ENCODE peak calls at places on chromosome 10, in four cellular contexts. One of them, this sample, is unnamed.

GRCh38 chr10:21495002-21495685 is 30.3 kb downstream of the SKIDA1 start:
- DNase-seq in WTC11: no peak
- DNase-seq in K562: no peak
- DNase-seq in HepG2: peak; percentile 34
- DNase-seq in this sample: no peak

GRCh38 chr10:5618042-5618441 is 48.4 kb downstream of the ASB13 start:
- DNase-seq in WTC11: no peak
- DNase-seq in K562: no peak
- DNase-seq in HepG2: no peak
- DNase-seq in this sample: no peak

GRCh38 chr10:95531994-95532399 is 29.2 kb downstream of the SORBS1 start:
- DNase-seq in WTC11: no peak
- DNase-seq in K562: peak; percentile 86
- DNase-seq in HepG2: no peak
- DNase-seq in this sample: no peak

GRCh38 chr10:5447071-5447470 is 34.7 kb downstream of the NET1 start:
- DNase-seq in WTC11: no peak
- DNase-seq in K562: no peak
- DNase-seq in HepG2: no peak
- DNase-seq in this sample: no peak

GRCh38 chr10:48306870-48307531 is 524 bp downstream of the MAPK8 start:
- DNase-seq in WTC11: no peak
- DNase-seq in K562: peak; percentile 94
- DNase-seq in HepG2: peak; percentile 21
- DNase-seq in this sample: no peak

GRCh38 chr10:63702107-63702506 is 180.9 kb downstream of the REEP3 start:
- DNase-seq in WTC11: no peak
- DNase-seq in K562: no peak
- DNase-seq in HepG2: no peak
- DNase-seq in this sample: no peak

GRCh38 chr10:97861924-97862323 is 12.3 kb downstream of the GOLGA7B start:
- DNase-seq in WTC11: peak; percentile 50
- DNase-seq in K562: no peak
- DNase-seq in HepG2: peak; percentile 62
- DNase-seq in this sample: no peak

GRCh38 chr10:62960416-62960815 is 144.2 kb upstream of the EGR2 start:
- DNase-seq in WTC11: no peak
- DNase-seq in K562: no peak
- DNase-seq in HepG2: no peak
- DNase-seq in this sample: no peak

GRCh38 chr10:128051548-128051947 is 74.7 kb downstream of the MKI67 start:
- DNase-seq in WTC11: no peak
- DNase-seq in K562: no peak
- DNase-seq in HepG2: no peak
- DNase-seq in this sample: no peak

GRCh38 chr10:117656385-117657367 is 114.1 kb downstream of the EMX2 start:
- DNase-seq in WTC11: no peak
- DNase-seq in K562: no peak
- DNase-seq in HepG2: no peak
- DNase-seq in this sample: peak; percentile 95

GRCh38 chr10:101063548-101064414 is 2.0 kb downstream of the KAZALD1 start:
- DNase-seq in WTC11: peak; percentile 58
- DNase-seq in K562: no peak
- DNase-seq in HepG2: no peak
- DNase-seq in this sample: no peak

GRCh38 chr10:34187201-34187600 is 627.9 kb downstream of the PARD3 start:
- DNase-seq in WTC11: no peak
- DNase-seq in K562: no peak
- DNase-seq in HepG2: no peak
- DNase-seq in this sample: no peak

GRCh38 chr10:77877461-77878344 is 48.9 kb downstream of the DLG5 start:
- DNase-seq in WTC11: peak; percentile 68
- DNase-seq in K562: no peak
- DNase-seq in HepG2: no peak
- DNase-seq in this sample: peak; percentile 20

GRCh38 chr10:100148353-100149211 is 37.2 kb downstream of the ERLIN1 start:
- DNase-seq in WTC11: no peak
- DNase-seq in K562: no peak
- DNase-seq in HepG2: peak; percentile 43
- DNase-seq in this sample: peak; percentile 61

GRCh38 chr10:89475137-89475536 is 60.3 kb downstream of the SLC16A12 start:
- DNase-seq in WTC11: no peak
- DNase-seq in K562: no peak
- DNase-seq in HepG2: no peak
- DNase-seq in this sample: no peak

GRCh38 chr10:6187278-6187677 is 15.5 kb upstream of the PFKFB3 start:
- DNase-seq in WTC11: no peak
- DNase-seq in K562: no peak
- DNase-seq in HepG2: no peak
- DNase-seq in this sample: no peak

GRCh38 chr10:71346731-71347130 is 27.7 kb downstream of the SLC29A3 start:
- DNase-seq in WTC11: no peak
- DNase-seq in K562: no peak
- DNase-seq in HepG2: no peak
- DNase-seq in this sample: no peak

DNA sequence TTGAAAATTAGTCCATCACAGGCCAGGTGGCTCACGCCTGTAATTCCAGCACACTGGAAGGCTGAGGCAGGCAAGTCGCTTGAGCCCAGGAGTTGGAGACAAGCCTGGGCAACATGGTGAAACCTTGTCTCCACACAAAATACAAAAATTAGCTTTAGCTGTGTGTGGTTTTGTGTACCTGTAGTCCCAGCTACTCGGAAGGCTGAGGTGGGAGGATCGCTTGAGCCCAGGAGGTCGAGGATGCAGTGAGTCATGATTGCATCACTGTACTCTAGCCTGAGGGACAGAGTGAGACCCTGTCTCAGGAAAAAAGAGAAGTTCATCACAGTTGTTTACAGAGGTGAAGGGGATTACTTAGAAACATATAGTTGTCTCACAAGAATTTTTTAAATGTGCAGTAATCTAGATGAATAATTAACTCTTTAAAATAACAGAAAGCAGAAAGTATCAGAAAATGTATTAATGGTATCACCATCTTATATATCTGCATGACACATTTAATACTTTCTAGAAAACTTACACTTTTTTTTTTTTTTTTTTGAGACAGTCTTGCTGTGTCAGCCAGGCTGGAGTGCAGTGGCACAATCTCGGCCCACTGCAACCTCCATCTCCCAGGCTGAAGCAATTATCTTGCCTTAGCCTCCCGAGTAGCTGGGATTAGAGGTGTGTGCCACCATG is 8.9 kb downstream of the LCOR start:
- DNase-seq in WTC11: no peak
- DNase-seq in K562: no peak
- DNase-seq in HepG2: peak; percentile 73
- DNase-seq in this sample: no peak
- TF ChIP-seq ETV6 in WTC11: no peak
- TF ChIP-seq ETV6 in K562: no peak
- TF ChIP-seq ETV6 in HepG2: no peak
- TF ChIP-seq ETV6 in this sample: no peak

GRCh38 chr10:3887885-3888476 is 103.0 kb upstream of the KLF6 start:
- DNase-seq in WTC11: peak; percentile 37
- DNase-seq in K562: no peak
- DNase-seq in HepG2: no peak
- DNase-seq in this sample: peak; percentile 66

GRCh38 chr10:3886666-3887251 is 101.8 kb upstream of the KLF6 start:
- DNase-seq in WTC11: no peak
- DNase-seq in K562: no peak
- DNase-seq in HepG2: peak; percentile 90
- DNase-seq in this sample: no peak

GRCh38 chr10:3887404-3887803 is 102.4 kb upstream of the KLF6 start:
- DNase-seq in WTC11: no peak
- DNase-seq in K562: no peak
- DNase-seq in HepG2: no peak
- DNase-seq in this sample: no peak

GRCh38 chr10:3882855-3883254 is 97.8 kb upstream of the KLF6 start:
- DNase-seq in WTC11: no peak
- DNase-seq in K562: no peak
- DNase-seq in HepG2: no peak
- DNase-seq in this sample: no peak

GRCh38 chr10:3886191-3886590 is 101.2 kb upstream of the KLF6 start:
- DNase-seq in WTC11: peak; percentile 67
- DNase-seq in K562: peak; percentile 31
- DNase-seq in HepG2: no peak
- DNase-seq in this sample: no peak
- TF ChIP-seq ETV6 in WTC11: no peak
- TF ChIP-seq ETV6 in K562: no peak
- TF ChIP-seq ETV6 in HepG2: no peak
- TF ChIP-seq ETV6 in this sample: no peak

DNA sequence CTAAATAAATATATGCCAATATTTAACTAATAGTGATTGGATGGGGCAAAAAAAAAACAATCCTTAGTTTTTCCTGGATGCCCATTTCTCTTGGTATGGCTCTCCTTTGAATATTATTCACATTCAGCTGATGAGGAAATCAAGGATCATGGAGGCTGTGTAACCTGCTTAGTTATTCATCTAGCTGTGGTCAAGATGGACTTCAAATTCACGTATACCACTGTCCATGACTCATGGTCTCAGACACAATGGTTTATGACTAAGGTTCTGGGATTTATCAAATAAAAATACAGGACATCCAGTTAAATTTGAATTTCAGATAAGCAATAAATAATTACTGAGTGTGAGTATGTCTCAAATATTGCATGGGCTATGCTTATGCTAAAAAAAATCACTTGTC is 191.5 kb upstream of the CELF2 start:
- DNase-seq in WTC11: no peak
- DNase-seq in K562: no peak
- DNase-seq in HepG2: no peak
- DNase-seq in this sample: no peak
- TF ChIP-seq ETV6 in WTC11: no peak
- TF ChIP-seq ETV6 in K562: no peak
- TF ChIP-seq ETV6 in HepG2: no peak
- TF ChIP-seq ETV6 in this sample: no peak

GRCh38 chr10:74096777-74097176 is 53.9 kb downstream of the AP3M1 start:
- DNase-seq in WTC11: no peak
- DNase-seq in K562: no peak
- DNase-seq in HepG2: no peak
- DNase-seq in this sample: peak; percentile 69

GRCh38 chr10:74103560-74104248 is 46.9 kb downstream of the AP3M1 start:
- DNase-seq in WTC11: no peak
- DNase-seq in K562: no peak
- DNase-seq in HepG2: no peak
- DNase-seq in this sample: no peak

GRCh38 chr10:74104480-74104879 is 46.1 kb downstream of the AP3M1 start:
- DNase-seq in WTC11: no peak
- DNase-seq in K562: no peak
- DNase-seq in HepG2: no peak
- DNase-seq in this sample: no peak

GRCh38 chr10:74097776-74098175 is 52.9 kb downstream of the AP3M1 start:
- DNase-seq in WTC11: no peak
- DNase-seq in K562: no peak
- DNase-seq in HepG2: no peak
- DNase-seq in this sample: no peak

DNA sequence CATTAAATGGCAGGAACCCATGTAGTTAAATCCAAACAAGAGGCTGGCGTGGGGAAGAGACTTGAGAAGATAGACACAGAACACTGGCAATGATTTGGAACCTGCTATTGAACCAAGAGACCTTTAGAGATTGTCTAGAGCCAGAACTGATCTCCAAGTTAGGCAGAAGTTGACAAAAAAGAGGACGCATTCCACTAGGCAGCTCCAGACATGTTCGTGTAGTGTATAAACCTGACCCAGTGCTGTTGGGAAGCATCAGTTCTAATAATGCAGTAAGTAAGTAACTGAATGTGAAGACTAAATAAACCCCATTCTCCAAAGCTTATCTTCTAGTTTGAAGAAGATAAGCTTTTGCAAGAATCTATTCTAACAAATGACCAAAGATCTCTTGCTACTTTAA is 50.8 kb downstream of the AP3M1 start:
- DNase-seq in WTC11: no peak
- DNase-seq in K562: no peak
- DNase-seq in HepG2: no peak
- DNase-seq in this sample: no peak
- TF ChIP-seq ETV6 in WTC11: no peak
- TF ChIP-seq ETV6 in K562: no peak
- TF ChIP-seq ETV6 in HepG2: no peak
- TF ChIP-seq ETV6 in this sample: no peak

GRCh38 chr10:90849956-90850749 is 7.7 kb downstream of the HTR7 start:
- DNase-seq in WTC11: no peak
- DNase-seq in K562: no peak
- DNase-seq in HepG2: no peak
- DNase-seq in this sample: no peak
- TF ChIP-seq ETV6 in WTC11: no peak
- TF ChIP-seq ETV6 in K562: no peak
- TF ChIP-seq ETV6 in HepG2: no peak
- TF ChIP-seq ETV6 in this sample: no peak

GRCh38 chr10:114345701-114346100 is 58.6 kb downstream of the AFAP1L2 start:
- DNase-seq in WTC11: no peak
- DNase-seq in K562: no peak
- DNase-seq in HepG2: no peak
- DNase-seq in this sample: no peak
- TF ChIP-seq ETV6 in WTC11: no peak
- TF ChIP-seq ETV6 in K562: no peak
- TF ChIP-seq ETV6 in HepG2: no peak
- TF ChIP-seq ETV6 in this sample: no peak

GRCh38 chr10:26445411-26446031 is 7.4 kb downstream of the APBB1IP start:
- DNase-seq in WTC11: no peak
- DNase-seq in K562: no peak
- DNase-seq in HepG2: no peak
- DNase-seq in this sample: no peak
- TF ChIP-seq ETV6 in WTC11: no peak
- TF ChIP-seq ETV6 in K562: no peak
- TF ChIP-seq ETV6 in HepG2: no peak
- TF ChIP-seq ETV6 in this sample: no peak

GRCh38 chr10:80468806-80469421 is 14.8 kb downstream of the TSPAN14 start:
- DNase-seq in WTC11: no peak
- DNase-seq in K562: no peak
- DNase-seq in HepG2: no peak
- DNase-seq in this sample: no peak
- TF ChIP-seq ETV6 in WTC11: no peak
- TF ChIP-seq ETV6 in K562: no peak
- TF ChIP-seq ETV6 in HepG2: no peak
- TF ChIP-seq ETV6 in this sample: no peak

DNA sequence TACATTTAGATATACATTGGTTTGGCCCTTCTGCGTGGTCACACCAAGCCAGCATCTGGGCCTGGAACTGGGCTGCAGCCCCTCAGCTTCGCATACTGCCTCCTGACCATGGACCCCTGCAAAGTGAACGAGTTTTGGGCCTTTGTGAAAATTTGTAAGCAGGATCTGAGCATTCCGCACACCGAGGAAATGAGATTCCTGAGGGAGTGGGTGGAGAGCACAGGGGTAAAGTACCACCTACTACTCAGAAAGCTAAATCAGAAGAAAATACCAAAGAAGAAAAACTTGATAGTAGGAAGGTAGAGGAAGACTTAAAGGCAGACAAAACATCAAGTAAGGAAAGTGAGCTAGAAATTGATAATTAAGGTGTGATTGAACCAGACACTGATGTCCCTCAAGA is 22.5 kb upstream of the NT5C2 start:
- DNase-seq in WTC11: no peak
- DNase-seq in K562: no peak
- DNase-seq in HepG2: no peak
- DNase-seq in this sample: no peak
- TF ChIP-seq ETV6 in WTC11: no peak
- TF ChIP-seq ETV6 in K562: no peak
- TF ChIP-seq ETV6 in HepG2: no peak
- TF ChIP-seq ETV6 in this sample: no peak

GRCh38 chr10:130259380-130259779 is 123.2 kb downstream of the GLRX3 start:
- DNase-seq in WTC11: no peak
- DNase-seq in K562: no peak
- DNase-seq in HepG2: no peak
- DNase-seq in this sample: no peak
- TF ChIP-seq ETV6 in WTC11: no peak
- TF ChIP-seq ETV6 in K562: no peak
- TF ChIP-seq ETV6 in HepG2: no peak
- TF ChIP-seq ETV6 in this sample: no peak